ENCODE peak calls at places on chromosomes 7 and 10, in ten cellular contexts. Q is esophagus squamous epithelium, D is endodermal cell, S is body of pancreas, C is A549, X is pancreas, A is mammary epithelial cell, R is SK-N-SH, M is mesendoderm, I is transverse colon. W is an unnamed sample.

GRCh38 chr10:2284071-2284470 is 546.7 kb upstream of the ADARB2 start:
- DNase-seq in Q (no peak), D (no peak), S (no peak), C (no peak), X (no peak), A (peak), R (no peak), M (no peak), I (no peak), W (no peak)

GRCh38 chr10:17115683-17116082 is 13.9 kb downstream of the CUBN start:
- DNase-seq in Q (no peak), D (no peak), S (no peak), C (peak), X (no peak), A (no peak), R (no peak), M (peak), I (no peak), W (no peak)

GRCh38 chr7:108147031-108147563 is 16.9 kb upstream of the LAMB4 start:
- DNase-seq in Q (no peak), D (no peak), S (no peak), C (no peak), X (no peak), A (no peak), R (no peak), M (no peak), I (no peak), W (no peak)

GRCh38 chr10:99369126-99369525 is 40.0 kb downstream of the CNNM1 start:
- DNase-seq in Q (no peak), D (no peak), S (no peak), C (no peak), X (no peak), A (no peak), R (no peak), M (no peak), I (no peak), W (no peak)

GRCh38 chr7:3561908-3562307 is 260.9 kb downstream of the SDK1 start:
- DNase-seq in Q (no peak), D (no peak), S (peak), C (no peak), X (peak), A (no peak), R (no peak), M (no peak), I (peak), W (no peak)

GRCh38 chr7:136114966-136115762 is 138.0 kb upstream of the MTPN start:
- DNase-seq in Q (no peak), D (peak), S (peak), C (peak), X (peak), A (peak), R (peak), M (peak), I (peak), W (no peak)

GRCh38 chr10:97827778-97828291 is 21.8 kb upstream of the GOLGA7B start:
- DNase-seq in Q (no peak), D (no peak), S (no peak), C (no peak), X (no peak), A (peak), R (peak), M (no peak), I (no peak), W (no peak)

GRCh38 chr10:34615770-34616169 is 199.3 kb downstream of the PARD3 start:
- DNase-seq in Q (no peak), D (no peak), S (no peak), C (no peak), X (no peak), A (no peak), R (no peak), M (no peak), I (no peak), W (no peak)

GRCh38 chr7:99827040-99827778 is 604 bp upstream of the CYP3A43 start:
- DNase-seq in Q (no peak), D (no peak), S (peak), C (no peak), X (peak), A (peak), R (no peak), M (no peak), I (no peak), W (no peak)

GRCh38 chr7:122137291-122138077 is 6.6 kb downstream of the AASS start:
- DNase-seq in Q (no peak), D (no peak), S (no peak), C (no peak), X (no peak), A (no peak), R (no peak), M (peak), I (no peak), W (no peak)

GRCh38 chr7:55898287-55898686 is 11.0 kb downstream of the ZNF713 start:
- DNase-seq in Q (no peak), D (no peak), S (no peak), C (no peak), X (no peak), A (no peak), R (no peak), M (no peak), I (no peak), W (no peak)

GRCh38 chr7:11261470-11261869 is 287.8 kb downstream of the PHF14 start:
- DNase-seq in Q (no peak), D (no peak), S (peak), C (no peak), X (peak), A (peak), R (peak), M (no peak), I (no peak), W (no peak)

GRCh38 chr10:121357323-121357835 is 240.9 kb downstream of the FGFR2 start:
- DNase-seq in Q (no peak), D (no peak), S (no peak), C (no peak), X (no peak), A (no peak), R (peak), M (no peak), I (no peak), W (no peak)

GRCh38 chr10:78643513-78643912 is 425.3 kb upstream of the ZMIZ1 start:
- DNase-seq in Q (no peak), D (no peak), S (no peak), C (no peak), X (no peak), A (no peak), R (no peak), M (no peak), I (no peak), W (no peak)

GRCh38 chr10:84397735-84398144 is 69.4 kb downstream of the CCSER2 start:
- DNase-seq in Q (no peak), D (no peak), S (no peak), C (no peak), X (no peak), A (peak), R (no peak), M (no peak), I (no peak), W (no peak)

GRCh38 chr7:77727936-77728701 is 31.9 kb downstream of the RSBN1L start:
- DNase-seq in Q (no peak), D (peak), S (no peak), C (no peak), X (no peak), A (no peak), R (peak), M (peak), I (no peak), W (no peak)

GRCh38 chr7:40316176-40316575 is 181.4 kb downstream of the SUGCT start:
- DNase-seq in Q (no peak), D (no peak), S (no peak), C (no peak), X (no peak), A (no peak), R (no peak), M (no peak), I (no peak), W (no peak)

GRCh38 chr7:66039094-66039493 is 36.5 kb upstream of the ASL start:
- DNase-seq in Q (no peak), D (no peak), S (no peak), C (no peak), X (no peak), A (no peak), R (no peak), M (no peak), I (no peak), W (no peak)

GRCh38 chr10:18332048-18332447 is 191.8 kb downstream of the CACNB2 start:
- DNase-seq in Q (no peak), D (no peak), S (no peak), C (no peak), X (no peak), A (no peak), R (no peak), M (no peak), I (no peak), W (no peak)

GRCh38 chr7:14767716-14768425 is 134.7 kb downstream of the DGKB start:
- DNase-seq in Q (no peak), D (no peak), S (no peak), C (no peak), X (no peak), A (no peak), R (no peak), M (no peak), I (no peak), W (no peak)

GRCh38 chr7:49479936-49480544 is 293.4 kb upstream of the VWC2 start:
- DNase-seq in Q (no peak), D (no peak), S (no peak), C (no peak), X (no peak), A (no peak), R (no peak), M (peak), I (no peak), W (no peak)

GRCh38 chr7:38273286-38273995 is at the start of gene TARP:
- DNase-seq in Q (no peak), D (no peak), S (no peak), C (no peak), X (no peak), A (no peak), R (no peak), M (peak), I (no peak), W (no peak)

GRCh38 chr10:86888585-86889381 is 68.6 kb downstream of the MMRN2 start:
- DNase-seq in Q (no peak), D (no peak), S (no peak), C (no peak), X (no peak), A (peak), R (no peak), M (no peak), I (no peak), W (no peak)

GRCh38 chr7:2724453-2725177 is 36.6 kb downstream of the AMZ1 start:
- DNase-seq in Q (no peak), D (peak), S (no peak), C (no peak), X (no peak), A (no peak), R (no peak), M (no peak), I (no peak), W (peak)

DNA sequence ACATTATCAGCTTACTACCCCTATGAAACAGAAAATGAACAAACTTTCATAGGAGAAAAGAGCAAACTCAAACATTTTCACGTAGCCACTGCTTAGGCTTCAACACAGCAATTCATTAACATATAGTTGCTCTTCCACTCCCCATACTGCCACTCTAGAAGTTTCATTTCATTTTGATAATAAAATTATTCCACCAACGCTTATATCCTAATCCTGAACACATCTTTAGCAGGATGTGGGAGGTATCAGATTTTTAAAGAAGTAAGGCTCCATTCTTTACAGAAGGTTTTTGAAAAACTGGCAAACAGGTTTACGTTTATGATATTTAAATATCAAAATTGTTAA is 77.5 kb upstream of the ANK3 start:
- DNase-seq in Q (no peak), D (no peak), S (no peak), C (no peak), X (no peak), A (no peak), R (no peak), M (no peak), I (no peak), W (no peak)
- H3K4me3 ChIP-seq in Q (no peak), D (no peak), S (no peak), C (no peak), X (no peak), A (no peak), R (no peak), M (no peak), I (no peak), W (no peak)

GRCh38 chr7:1090236-1090635 is 2.3 kb downstream of the GPER1 start:
- DNase-seq in Q (no peak), D (no peak), S (no peak), C (no peak), X (no peak), A (no peak), R (no peak), M (no peak), I (no peak), W (no peak)

GRCh38 chr7:1085910-1086421 is 1.9 kb upstream of the GPER1 start:
- DNase-seq in Q (no peak), D (no peak), S (no peak), C (no peak), X (no peak), A (no peak), R (no peak), M (no peak), I (no peak), W (no peak)

GRCh38 chr7:1086588-1087461 is 1.1 kb upstream of the GPER1 start:
- DNase-seq in Q (no peak), D (peak), S (peak), C (peak), X (peak), A (peak), R (peak), M (peak), I (peak), W (no peak)

GRCh38 chr7:1087462-1087809 is 477 bp upstream of the GPER1 start:
- DNase-seq in Q (no peak), D (no peak), S (no peak), C (no peak), X (no peak), A (no peak), R (no peak), M (no peak), I (no peak), W (no peak)

GRCh38 chr7:1087952-1088920 is at the start of gene GPER1:
- DNase-seq in Q (no peak), D (peak), S (peak), C (no peak), X (peak), A (no peak), R (peak), M (peak), I (peak), W (no peak)
- H3K27ac ChIP-seq in Q (peak), D (no peak), S (peak), C (peak), X (no peak), A (peak), R (peak), M (no peak), I (peak), W (no peak)

DNA sequence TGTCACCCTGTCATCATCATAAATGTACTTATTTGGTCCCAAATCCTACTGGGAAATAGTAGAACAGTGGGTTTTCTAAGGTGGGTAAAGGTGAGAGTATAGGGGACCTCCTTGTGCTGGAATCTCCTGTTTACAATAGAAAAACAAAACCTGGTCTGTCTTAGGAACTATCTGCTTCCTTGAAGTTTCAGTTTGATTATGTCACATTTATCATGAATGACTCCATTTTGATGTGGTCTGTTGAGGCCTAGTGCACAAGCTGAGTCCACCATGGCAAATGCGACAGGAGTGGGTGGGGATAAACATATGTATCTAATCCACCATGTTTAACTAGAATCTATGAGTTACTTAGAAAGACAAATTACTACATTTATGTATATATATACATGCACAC is 13.0 kb upstream of the REPIN1 start:
- DNase-seq in Q (no peak), D (no peak), S (no peak), C (no peak), X (no peak), A (no peak), R (no peak), M (no peak), I (no peak), W (no peak)
- H3K4me3 ChIP-seq in Q (no peak), D (no peak), S (no peak), C (no peak), X (no peak), A (no peak), R (no peak), M (no peak), I (no peak), W (no peak)

GRCh38 chr7:25765110-25765509 is 386.9 kb upstream of the NFE2L3 start:
- DNase-seq in Q (no peak), D (no peak), S (no peak), C (no peak), X (no peak), A (no peak), R (no peak), M (no peak), I (no peak), W (no peak)
- H3K27ac ChIP-seq in Q (no peak), D (no peak), S (no peak), C (no peak), X (no peak), A (no peak), R (no peak), M (no peak), I (no peak), W (no peak)

DNA sequence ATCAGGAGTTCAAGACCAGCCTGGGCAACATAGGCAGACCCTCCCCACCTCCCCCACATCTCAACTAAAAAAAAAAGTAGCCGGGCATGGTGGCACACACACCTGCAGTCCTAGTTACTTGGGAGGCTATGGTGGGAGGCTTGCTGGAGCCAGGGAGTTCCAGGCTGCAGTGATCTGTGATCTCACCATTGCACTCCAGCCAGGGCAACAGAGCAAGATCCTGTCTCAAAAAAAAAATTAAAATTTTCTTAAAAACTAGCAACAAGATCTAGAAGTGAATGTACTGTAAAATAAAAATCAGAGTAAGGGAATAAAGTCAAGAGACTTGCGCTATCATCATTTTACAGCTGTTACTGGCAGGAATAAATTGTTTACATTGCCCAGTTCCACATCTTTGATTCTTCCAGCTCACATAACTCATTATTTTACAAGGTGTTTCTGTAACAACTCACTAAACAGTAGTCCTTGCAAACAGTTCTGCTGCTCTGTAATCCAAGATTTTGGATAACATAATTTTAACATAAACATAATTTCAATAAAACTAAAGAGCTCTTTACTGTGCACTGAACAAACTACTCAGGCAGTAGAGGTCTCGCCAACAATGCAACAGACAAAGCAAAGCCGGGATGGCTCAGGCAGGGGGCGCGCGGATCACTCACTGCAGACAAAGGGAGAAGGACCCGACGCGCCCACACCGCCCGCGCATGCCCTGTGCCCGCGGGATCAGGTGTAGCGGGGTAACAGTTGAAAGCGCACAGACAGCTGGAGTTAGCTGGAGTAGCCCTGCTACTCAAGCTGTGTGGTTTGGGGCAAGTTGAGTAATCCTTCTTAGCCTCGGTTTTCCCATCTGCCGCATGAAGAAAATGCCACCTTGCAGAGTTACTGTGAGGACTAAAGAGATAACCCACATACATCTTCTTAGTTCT is 73.3 kb upstream of the NFE2L3 start:
- DNase-seq in Q (peak), D (peak), S (peak), C (peak), X (peak), A (peak), R (peak), M (peak), I (peak), W (peak)
- H3K4me3 ChIP-seq in Q (no peak), D (no peak), S (no peak), C (peak), X (no peak), A (no peak), R (peak), M (no peak), I (no peak), W (no peak)

GRCh38 chr7:81882086-81882485 is 112.2 kb upstream of the HGF start:
- DNase-seq in Q (no peak), D (no peak), S (no peak), C (no peak), X (no peak), A (no peak), R (no peak), M (no peak), I (no peak), W (no peak)
- H3K27ac ChIP-seq in Q (no peak), D (no peak), S (no peak), C (no peak), X (no peak), A (no peak), R (no peak), M (no peak), I (no peak), W (no peak)